ENCODE peak calls at places on chromosomes 13 and 19, in seven cellular contexts. One of them, this sample, is unnamed.

GRCh38 chr19:15427991-15428471 is 9.2 kb upstream of the AKAP8L start:
- DNase-seq in effector memory CD4-positive, alpha-beta T cell: no peak
- DNase-seq in WERI-Rb-1: no peak
- DNase-seq in Karpas-422: no peak
- DNase-seq in CD8-positive, alpha-beta memory T cell: no peak
- DNase-seq in IMR-90: no peak
- DNase-seq in GM23248: no peak
- DNase-seq in this sample: no peak

GRCh38 chr13:99548448-99548847 is 47.2 kb downstream of the TM9SF2 start:
- DNase-seq in effector memory CD4-positive, alpha-beta T cell: no peak
- DNase-seq in WERI-Rb-1: no peak
- DNase-seq in Karpas-422: no peak
- DNase-seq in CD8-positive, alpha-beta memory T cell: no peak
- DNase-seq in IMR-90: no peak
- DNase-seq in GM23248: no peak
- DNase-seq in this sample: peak

GRCh38 chr19:43620061-43621001 is 902 bp upstream of the ZNF428 start:
- DNase-seq in effector memory CD4-positive, alpha-beta T cell: no peak
- DNase-seq in WERI-Rb-1: no peak
- DNase-seq in Karpas-422: peak
- DNase-seq in CD8-positive, alpha-beta memory T cell: no peak
- DNase-seq in IMR-90: no peak
- DNase-seq in GM23248: no peak
- DNase-seq in this sample: no peak

GRCh38 chr19:3360494-3361383 is 5.6 kb upstream of the NFIC start:
- DNase-seq in effector memory CD4-positive, alpha-beta T cell: peak
- DNase-seq in WERI-Rb-1: peak
- DNase-seq in Karpas-422: peak
- DNase-seq in CD8-positive, alpha-beta memory T cell: peak
- DNase-seq in IMR-90: no peak
- DNase-seq in GM23248: peak
- DNase-seq in this sample: peak

GRCh38 chr13:102854675-102855074 is 8.8 kb downstream of the ERCC5 start:
- DNase-seq in effector memory CD4-positive, alpha-beta T cell: no peak
- DNase-seq in WERI-Rb-1: no peak
- DNase-seq in Karpas-422: no peak
- DNase-seq in CD8-positive, alpha-beta memory T cell: no peak
- DNase-seq in IMR-90: no peak
- DNase-seq in GM23248: no peak
- DNase-seq in this sample: no peak

GRCh38 chr13:78138756-78139155 is 220.1 kb upstream of the EDNRB start:
- DNase-seq in effector memory CD4-positive, alpha-beta T cell: no peak
- DNase-seq in WERI-Rb-1: no peak
- DNase-seq in Karpas-422: no peak
- DNase-seq in CD8-positive, alpha-beta memory T cell: no peak
- DNase-seq in IMR-90: no peak
- DNase-seq in GM23248: no peak
- DNase-seq in this sample: no peak

GRCh38 chr19:41691268-41691970 is 3.3 kb upstream of the CEACAM7 start:
- DNase-seq in effector memory CD4-positive, alpha-beta T cell: no peak
- DNase-seq in WERI-Rb-1: peak
- DNase-seq in Karpas-422: peak
- DNase-seq in CD8-positive, alpha-beta memory T cell: no peak
- DNase-seq in IMR-90: no peak
- DNase-seq in GM23248: peak
- DNase-seq in this sample: peak

GRCh38 chr13:98368019-98368418 is 190.9 kb upstream of the RNF113B start:
- DNase-seq in effector memory CD4-positive, alpha-beta T cell: no peak
- DNase-seq in WERI-Rb-1: no peak
- DNase-seq in Karpas-422: no peak
- DNase-seq in CD8-positive, alpha-beta memory T cell: no peak
- DNase-seq in IMR-90: peak
- DNase-seq in GM23248: no peak
- DNase-seq in this sample: no peak

GRCh38 chr19:40519352-40520322 is 52.8 kb downstream of the SPTBN4 start:
- DNase-seq in effector memory CD4-positive, alpha-beta T cell: no peak
- DNase-seq in WERI-Rb-1: peak
- DNase-seq in Karpas-422: no peak
- DNase-seq in CD8-positive, alpha-beta memory T cell: no peak
- DNase-seq in IMR-90: peak
- DNase-seq in GM23248: peak
- DNase-seq in this sample: no peak

GRCh38 chr19:49468746-49469447 is 5.1 kb upstream of the FLT3LG start:
- DNase-seq in effector memory CD4-positive, alpha-beta T cell: peak
- DNase-seq in WERI-Rb-1: no peak
- DNase-seq in Karpas-422: peak
- DNase-seq in CD8-positive, alpha-beta memory T cell: peak
- DNase-seq in IMR-90: no peak
- DNase-seq in GM23248: peak
- DNase-seq in this sample: peak

GRCh38 chr19:2553510-2553909 is 77.6 kb downstream of the GADD45B start:
- DNase-seq in effector memory CD4-positive, alpha-beta T cell: no peak
- DNase-seq in WERI-Rb-1: no peak
- DNase-seq in Karpas-422: no peak
- DNase-seq in CD8-positive, alpha-beta memory T cell: no peak
- DNase-seq in IMR-90: no peak
- DNase-seq in GM23248: no peak
- DNase-seq in this sample: no peak

GRCh38 chr19:20662421-20663105 is 1.2 kb upstream of the ZNF626 start:
- DNase-seq in effector memory CD4-positive, alpha-beta T cell: no peak
- DNase-seq in WERI-Rb-1: no peak
- DNase-seq in Karpas-422: no peak
- DNase-seq in CD8-positive, alpha-beta memory T cell: no peak
- DNase-seq in IMR-90: no peak
- DNase-seq in GM23248: no peak
- DNase-seq in this sample: no peak

GRCh38 chr19:47133021-47133471 is 2.4 kb downstream of the SAE1 start:
- DNase-seq in effector memory CD4-positive, alpha-beta T cell: no peak
- DNase-seq in WERI-Rb-1: no peak
- DNase-seq in Karpas-422: no peak
- DNase-seq in CD8-positive, alpha-beta memory T cell: no peak
- DNase-seq in IMR-90: no peak
- DNase-seq in GM23248: no peak
- DNase-seq in this sample: no peak

GRCh38 chr19:47130589-47131168 is at the start of gene SAE1:
- DNase-seq in effector memory CD4-positive, alpha-beta T cell: peak
- DNase-seq in WERI-Rb-1: peak
- DNase-seq in Karpas-422: peak
- DNase-seq in CD8-positive, alpha-beta memory T cell: peak
- DNase-seq in IMR-90: peak
- DNase-seq in GM23248: peak
- DNase-seq in this sample: peak

GRCh38 chr19:47129579-47129978 is 1.1 kb upstream of the SAE1 start:
- DNase-seq in effector memory CD4-positive, alpha-beta T cell: no peak
- DNase-seq in WERI-Rb-1: no peak
- DNase-seq in Karpas-422: no peak
- DNase-seq in CD8-positive, alpha-beta memory T cell: no peak
- DNase-seq in IMR-90: no peak
- DNase-seq in GM23248: no peak
- DNase-seq in this sample: no peak

GRCh38 chr19:47132522-47132852 is 1.9 kb downstream of the SAE1 start:
- DNase-seq in effector memory CD4-positive, alpha-beta T cell: no peak
- DNase-seq in WERI-Rb-1: no peak
- DNase-seq in Karpas-422: no peak
- DNase-seq in CD8-positive, alpha-beta memory T cell: no peak
- DNase-seq in IMR-90: no peak
- DNase-seq in GM23248: no peak
- DNase-seq in this sample: no peak

GRCh38 chr19:47130120-47130588 is 481 bp upstream of the SAE1 start:
- DNase-seq in effector memory CD4-positive, alpha-beta T cell: no peak
- DNase-seq in WERI-Rb-1: no peak
- DNase-seq in Karpas-422: no peak
- DNase-seq in CD8-positive, alpha-beta memory T cell: no peak
- DNase-seq in IMR-90: no peak
- DNase-seq in GM23248: no peak
- DNase-seq in this sample: peak
- H3K4me3 ChIP-seq in effector memory CD4-positive, alpha-beta T cell: peak
- H3K4me3 ChIP-seq in WERI-Rb-1: no peak
- H3K4me3 ChIP-seq in Karpas-422: no peak
- H3K4me3 ChIP-seq in CD8-positive, alpha-beta memory T cell: peak
- H3K4me3 ChIP-seq in IMR-90: peak
- H3K4me3 ChIP-seq in GM23248: peak
- H3K4me3 ChIP-seq in this sample: no peak

DNA sequence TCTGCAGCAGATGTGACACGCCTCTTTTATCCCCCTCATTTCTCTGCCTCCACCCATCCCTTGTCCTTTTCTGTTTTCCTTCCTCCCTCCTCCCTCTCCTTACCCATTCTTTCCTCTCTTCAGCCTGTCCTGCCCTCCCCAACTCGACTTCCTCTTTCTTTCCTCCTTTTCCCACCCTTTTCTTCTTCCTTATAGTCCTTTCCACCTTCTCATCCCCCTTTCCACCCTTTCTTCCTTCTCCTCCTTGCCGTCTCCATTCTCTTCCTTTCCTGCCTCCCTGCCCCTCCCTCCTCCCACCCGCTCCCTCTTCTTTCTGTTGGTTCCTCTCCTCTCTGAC is 688 bp upstream of the ZNF71 start:
- DNase-seq in effector memory CD4-positive, alpha-beta T cell: no peak
- DNase-seq in WERI-Rb-1: no peak
- DNase-seq in Karpas-422: no peak
- DNase-seq in CD8-positive, alpha-beta memory T cell: no peak
- DNase-seq in IMR-90: no peak
- DNase-seq in GM23248: no peak
- DNase-seq in this sample: no peak
- H3K4me3 ChIP-seq in effector memory CD4-positive, alpha-beta T cell: peak
- H3K4me3 ChIP-seq in WERI-Rb-1: no peak
- H3K4me3 ChIP-seq in Karpas-422: peak
- H3K4me3 ChIP-seq in CD8-positive, alpha-beta memory T cell: peak
- H3K4me3 ChIP-seq in IMR-90: peak
- H3K4me3 ChIP-seq in GM23248: peak
- H3K4me3 ChIP-seq in this sample: no peak

GRCh38 chr19:29588095-29588494 is 18.0 kb upstream of the POP4 start:
- DNase-seq in effector memory CD4-positive, alpha-beta T cell: no peak
- DNase-seq in WERI-Rb-1: no peak
- DNase-seq in Karpas-422: no peak
- DNase-seq in CD8-positive, alpha-beta memory T cell: no peak
- DNase-seq in IMR-90: no peak
- DNase-seq in GM23248: no peak
- DNase-seq in this sample: no peak
- H3K4me3 ChIP-seq in effector memory CD4-positive, alpha-beta T cell: no peak
- H3K4me3 ChIP-seq in WERI-Rb-1: no peak
- H3K4me3 ChIP-seq in Karpas-422: no peak
- H3K4me3 ChIP-seq in CD8-positive, alpha-beta memory T cell: no peak
- H3K4me3 ChIP-seq in IMR-90: no peak
- H3K4me3 ChIP-seq in GM23248: no peak
- H3K4me3 ChIP-seq in this sample: no peak

GRCh38 chr19:34732548-34733255 is 1.3 kb upstream of the ZNF181 start:
- DNase-seq in effector memory CD4-positive, alpha-beta T cell: no peak
- DNase-seq in WERI-Rb-1: no peak
- DNase-seq in Karpas-422: no peak
- DNase-seq in CD8-positive, alpha-beta memory T cell: no peak
- DNase-seq in IMR-90: no peak
- DNase-seq in GM23248: no peak
- DNase-seq in this sample: peak
- H3K4me3 ChIP-seq in effector memory CD4-positive, alpha-beta T cell: no peak
- H3K4me3 ChIP-seq in WERI-Rb-1: peak
- H3K4me3 ChIP-seq in Karpas-422: peak
- H3K4me3 ChIP-seq in CD8-positive, alpha-beta memory T cell: no peak
- H3K4me3 ChIP-seq in IMR-90: peak
- H3K4me3 ChIP-seq in GM23248: peak
- H3K4me3 ChIP-seq in this sample: peak

GRCh38 chr13:29909975-29910674 is 59.7 kb upstream of the UBL3 start:
- DNase-seq in effector memory CD4-positive, alpha-beta T cell: no peak
- DNase-seq in WERI-Rb-1: no peak
- DNase-seq in Karpas-422: no peak
- DNase-seq in CD8-positive, alpha-beta memory T cell: no peak
- DNase-seq in IMR-90: peak
- DNase-seq in GM23248: peak
- DNase-seq in this sample: no peak

GRCh38 chr13:29917573-29918091 is 67.2 kb upstream of the UBL3 start:
- DNase-seq in effector memory CD4-positive, alpha-beta T cell: no peak
- DNase-seq in WERI-Rb-1: no peak
- DNase-seq in Karpas-422: no peak
- DNase-seq in CD8-positive, alpha-beta memory T cell: no peak
- DNase-seq in IMR-90: peak
- DNase-seq in GM23248: peak
- DNase-seq in this sample: no peak

GRCh38 chr13:29918845-29919244 is 68.4 kb upstream of the UBL3 start:
- DNase-seq in effector memory CD4-positive, alpha-beta T cell: no peak
- DNase-seq in WERI-Rb-1: no peak
- DNase-seq in Karpas-422: no peak
- DNase-seq in CD8-positive, alpha-beta memory T cell: no peak
- DNase-seq in IMR-90: peak
- DNase-seq in GM23248: peak
- DNase-seq in this sample: no peak

GRCh38 chr13:29911781-29912478 is 61.5 kb upstream of the UBL3 start:
- DNase-seq in effector memory CD4-positive, alpha-beta T cell: no peak
- DNase-seq in WERI-Rb-1: no peak
- DNase-seq in Karpas-422: no peak
- DNase-seq in CD8-positive, alpha-beta memory T cell: no peak
- DNase-seq in IMR-90: no peak
- DNase-seq in GM23248: no peak
- DNase-seq in this sample: no peak

DNA sequence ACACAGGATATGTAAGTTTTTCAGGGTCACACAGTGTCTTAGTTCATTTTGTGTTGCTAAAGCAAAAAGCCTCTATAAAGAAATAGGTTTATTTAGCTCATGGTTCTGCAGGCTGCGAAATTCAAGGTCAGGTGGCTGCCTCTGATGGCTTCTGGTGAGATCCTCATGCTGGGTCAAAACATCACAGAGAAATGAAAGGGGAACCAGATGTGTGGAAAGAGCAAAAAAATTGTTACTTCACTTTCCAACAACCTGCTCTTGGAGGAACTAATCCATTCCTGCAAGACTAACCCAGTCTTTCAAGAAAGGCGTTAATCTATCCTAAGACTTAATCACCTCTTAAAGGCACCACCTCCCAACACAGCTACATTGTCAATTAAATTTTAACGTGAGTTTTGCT is 64.2 kb upstream of the UBL3 start:
- DNase-seq in effector memory CD4-positive, alpha-beta T cell: no peak
- DNase-seq in WERI-Rb-1: no peak
- DNase-seq in Karpas-422: no peak
- DNase-seq in CD8-positive, alpha-beta memory T cell: no peak
- DNase-seq in IMR-90: no peak
- DNase-seq in GM23248: no peak
- DNase-seq in this sample: peak
- H3K4me3 ChIP-seq in effector memory CD4-positive, alpha-beta T cell: no peak
- H3K4me3 ChIP-seq in WERI-Rb-1: no peak
- H3K4me3 ChIP-seq in Karpas-422: no peak
- H3K4me3 ChIP-seq in CD8-positive, alpha-beta memory T cell: no peak
- H3K4me3 ChIP-seq in IMR-90: no peak
- H3K4me3 ChIP-seq in GM23248: no peak
- H3K4me3 ChIP-seq in this sample: no peak

GRCh38 chr13:91368676-91369425 is 21.4 kb downstream of the MIR17HG start:
- DNase-seq in effector memory CD4-positive, alpha-beta T cell: no peak
- DNase-seq in WERI-Rb-1: no peak
- DNase-seq in Karpas-422: no peak
- DNase-seq in CD8-positive, alpha-beta memory T cell: no peak
- DNase-seq in IMR-90: peak
- DNase-seq in GM23248: peak
- DNase-seq in this sample: no peak
- H3K4me3 ChIP-seq in effector memory CD4-positive, alpha-beta T cell: no peak
- H3K4me3 ChIP-seq in WERI-Rb-1: no peak
- H3K4me3 ChIP-seq in Karpas-422: no peak
- H3K4me3 ChIP-seq in CD8-positive, alpha-beta memory T cell: no peak
- H3K4me3 ChIP-seq in IMR-90: no peak
- H3K4me3 ChIP-seq in GM23248: no peak
- H3K4me3 ChIP-seq in this sample: no peak

DNA sequence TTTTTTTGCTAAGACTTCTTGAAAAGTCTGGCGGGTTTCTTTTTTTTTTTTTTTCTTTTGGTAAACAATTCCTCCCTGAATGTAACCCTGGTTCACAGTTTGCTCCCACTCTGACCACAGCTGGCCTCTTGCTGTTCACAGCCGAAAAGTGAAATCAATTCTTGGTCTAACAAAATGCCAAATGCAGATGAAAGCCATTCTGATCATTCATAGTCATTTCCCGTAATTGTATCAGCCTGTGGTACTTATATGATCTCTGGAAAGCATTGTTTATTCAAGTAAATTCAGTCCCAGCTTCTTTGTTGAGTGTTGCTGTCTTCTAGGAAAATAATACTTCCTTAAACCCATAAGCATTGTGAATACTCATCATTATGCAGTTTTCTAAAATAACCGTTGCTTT is 87.5 kb downstream of the MAB21L1 start:
- DNase-seq in effector memory CD4-positive, alpha-beta T cell: no peak
- DNase-seq in WERI-Rb-1: no peak
- DNase-seq in Karpas-422: no peak
- DNase-seq in CD8-positive, alpha-beta memory T cell: no peak
- DNase-seq in IMR-90: peak
- DNase-seq in GM23248: peak
- DNase-seq in this sample: no peak
- H3K4me3 ChIP-seq in effector memory CD4-positive, alpha-beta T cell: no peak
- H3K4me3 ChIP-seq in WERI-Rb-1: no peak
- H3K4me3 ChIP-seq in Karpas-422: no peak
- H3K4me3 ChIP-seq in CD8-positive, alpha-beta memory T cell: no peak
- H3K4me3 ChIP-seq in IMR-90: no peak
- H3K4me3 ChIP-seq in GM23248: no peak
- H3K4me3 ChIP-seq in this sample: no peak